ENCODE peak calls at places on chromosomes 7 and 10, in eight cellular contexts. C, Q, O, M, I, P, Z and U are unnamed samples.

GRCh38 chr10:77405771-77406241 is 231.8 kb downstream of the KCNMA1 start:
- DNase-seq in C (peak), Q (peak), O (peak), M (no peak), I (peak), P (no peak), Z (peak), U (peak)

GRCh38 chr7:22140597-22140996 is 194.9 kb upstream of the CDCA7L start:
- DNase-seq in C (no peak), Q (no peak), O (no peak), M (no peak), I (no peak), P (no peak), Z (no peak), U (no peak)

GRCh38 chr10:60778214-60778977 is at the start of gene CDK1:
- DNase-seq in C (peak), Q (peak), O (peak), M (peak), I (peak), P (peak), Z (peak), U (peak)

GRCh38 chr7:157668884-157669767 is 332.3 kb downstream of the DNAJB6 start:
- DNase-seq in C (no peak), Q (no peak), O (no peak), M (no peak), I (no peak), P (no peak), Z (no peak), U (no peak)

GRCh38 chr7:54278847-54279246 is 263.3 kb upstream of the VSTM2A start:
- DNase-seq in C (no peak), Q (no peak), O (no peak), M (no peak), I (no peak), P (no peak), Z (no peak), U (no peak)

GRCh38 chr10:47340613-47341170 is 7.5 kb upstream of the RBP3 start:
- DNase-seq in C (peak), Q (peak), O (peak), M (peak), I (peak), P (peak), Z (peak), U (peak)

GRCh38 chr10:60096761-60097513 is 190.6 kb upstream of the CCDC6 start:
- DNase-seq in C (no peak), Q (no peak), O (peak), M (no peak), I (no peak), P (no peak), Z (no peak), U (no peak)

GRCh38 chr10:70440296-70441160 is 953 bp downstream of the NODAL start:
- DNase-seq in C (no peak), Q (no peak), O (no peak), M (no peak), I (no peak), P (no peak), Z (no peak), U (no peak)

GRCh38 chr7:30731619-30732018 is 20.3 kb upstream of the INMT start:
- DNase-seq in C (no peak), Q (no peak), O (no peak), M (no peak), I (no peak), P (no peak), Z (no peak), U (no peak)

GRCh38 chr7:75817112-75817511 is 3.5 kb upstream of the CCL24 start:
- DNase-seq in C (no peak), Q (no peak), O (no peak), M (no peak), I (no peak), P (no peak), Z (no peak), U (no peak)

GRCh38 chr7:44150466-44150832 is 9.3 kb upstream of the MYL7 start:
- DNase-seq in C (no peak), Q (no peak), O (no peak), M (no peak), I (no peak), P (no peak), Z (no peak), U (no peak)